ENCODE peak calls at places on chromosome X, in ten cellular contexts. H is PC-3; Z is endodermal cell; G is A549; P is aorta; N is K562; B is right atrium auricular region; D is heart right ventricle; S is CD8-positive, alpha-beta memory T cell; O is mesendoderm. F is an unnamed sample. For H3K4me1, the result is how much of the 10 kb centered on the place peaks cover.

GRCh38 chrX:46953597-46953996 is 41.4 kb downstream of the JADE3 start:
- DNase-seq in N (no peak), D (no peak), G (peak), H (no peak), S (no peak), P (no peak), Z (peak), O (peak), B (no peak), F (no peak)

GRCh38 chrX:31058284-31058683 is 13.6 kb downstream of the FTHL17 start:
- DNase-seq in G (no peak), S (no peak), O (no peak), B (no peak), D (no peak), N (no peak), P (no peak), H (no peak), Z (no peak), F (no peak)

GRCh38 chrX:39895228-39896110 is 202.3 kb downstream of the BCOR start:
- DNase-seq in Z (no peak), H (peak), S (no peak), G (peak), N (no peak), B (no peak), O (no peak), P (peak), D (no peak), F (no peak)

GRCh38 chrX:17814557-17814956 is 46.5 kb downstream of the RAI2 start:
- DNase-seq in N (no peak), G (no peak), P (no peak), O (no peak), D (no peak), B (no peak), S (no peak), H (peak), Z (no peak), F (no peak)

GRCh38 chrX:106950381-106950780 is 30.2 kb downstream of the CLDN2 start:
- DNase-seq in B (no peak), G (no peak), H (no peak), O (no peak), N (no peak), Z (no peak), P (no peak), S (no peak), D (no peak), F (no peak)

GRCh38 chrX:30712214-30712613 is 59.0 kb downstream of the GK start:
- DNase-seq in S (no peak), G (no peak), B (no peak), N (no peak), Z (no peak), P (no peak), O (no peak), D (no peak), H (no peak), F (no peak)

GRCh38 chrX:148995661-148996060 is 495.2 kb downstream of the AFF2 start:
- DNase-seq in H (no peak), D (no peak), Z (no peak), N (no peak), S (no peak), G (no peak), P (no peak), O (no peak), B (no peak), F (no peak)

GRCh38 chrX:1595711-1596060 is 4.3 kb downstream of the AKAP17A start:
- DNase-seq in H (no peak), O (no peak), S (no peak), Z (peak), D (no peak), G (no peak), B (no peak), P (no peak), N (no peak), F (no peak)

GRCh38 chrX:119622356-119623232 is 16.4 kb upstream of the NKRF start:
- DNase-seq in B (no peak), N (no peak), Z (no peak), S (no peak), O (no peak), H (no peak), G (no peak), P (peak), D (peak), F (peak)

DNA sequence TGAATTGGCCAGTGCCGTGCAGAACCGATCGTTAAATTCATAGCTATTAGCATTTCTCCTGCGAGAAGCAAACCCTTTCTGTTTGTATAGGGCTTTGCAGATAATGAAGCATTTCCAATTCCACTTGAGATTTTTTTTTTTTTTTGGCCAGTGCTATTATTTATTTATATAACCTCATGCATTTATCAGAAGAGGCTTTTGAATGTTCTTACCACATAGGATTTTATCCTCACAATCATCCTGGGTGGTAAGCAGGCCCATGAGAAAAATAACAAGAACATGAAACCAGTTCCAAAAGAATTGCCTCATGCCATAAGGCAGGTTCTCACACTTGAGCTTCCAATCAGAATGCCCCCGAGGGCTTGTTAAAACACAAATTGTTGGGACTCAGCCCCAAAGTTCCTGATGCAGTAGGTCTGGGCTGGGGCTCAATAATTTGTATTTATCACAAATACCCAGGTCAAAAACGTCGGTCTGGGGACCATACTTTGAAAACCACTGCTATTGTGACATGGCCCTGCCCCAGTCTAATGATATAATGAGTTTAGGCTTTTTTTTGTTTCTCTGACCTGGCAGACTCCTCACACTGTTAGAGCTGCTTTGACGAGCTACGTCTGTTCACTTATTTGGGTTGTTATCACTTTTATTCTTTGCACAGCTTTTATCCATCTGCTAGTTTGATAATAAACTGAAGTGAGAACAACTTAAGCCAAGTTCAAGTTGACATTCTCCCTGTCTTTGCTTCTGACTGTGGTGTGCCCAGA is 20.0 kb downstream of the SUPT20HL1 start:
- DNase-seq in B (no peak), D (no peak), S (no peak), P (no peak), N (no peak), O (no peak), H (no peak), Z (no peak), G (no peak), F (peak)
- H3K4me3 ChIP-seq in B (no peak), D (no peak), S (no peak), P (no peak), N (no peak), O (no peak), H (no peak), Z (no peak), G (no peak), F (no peak)

GRCh38 chrX:78313526-78313925 is 13.9 kb downstream of the CYSLTR1 start:
- DNase-seq in H (peak), P (no peak), S (no peak), N (no peak), D (no peak), O (no peak), G (no peak), B (no peak), Z (no peak), F (no peak)
- H3K27ac ChIP-seq in H (peak), P (no peak), S (no peak), N (no peak), D (no peak), O (no peak), G (no peak), B (no peak), Z (no peak), F (no peak)

DNA sequence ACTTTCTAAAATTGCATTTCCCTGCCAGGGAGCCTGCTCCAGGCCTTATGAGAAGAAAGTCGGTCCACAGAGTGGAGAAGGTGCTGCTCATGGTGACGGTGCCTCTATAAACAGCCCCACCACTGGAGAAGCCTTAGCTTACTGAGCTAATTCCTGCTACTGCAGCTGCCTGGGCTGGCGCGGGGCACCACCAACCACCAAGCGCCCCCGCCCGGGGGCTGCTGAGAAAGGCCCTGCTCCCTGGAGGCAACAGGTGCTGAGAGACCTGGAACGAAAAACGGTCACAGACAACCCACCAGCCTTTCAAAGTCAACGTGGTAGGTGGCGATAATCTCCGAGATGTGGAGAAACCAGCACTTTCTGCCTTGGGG is 2.9 kb downstream of the HCFC1 start:
- DNase-seq in P (peak), B (no peak), O (peak), H (peak), S (no peak), D (no peak), G (no peak), Z (no peak), N (no peak), F (peak)
- H3K4me1 ChIP-seq in P (under half), B (half or more), O (under half), H (under half), S (under half), D (under half), G (under half), Z (under half), N (half or more), F (under half)

GRCh38 chrX:136201601-136202000 is 49.6 kb downstream of the MAP7D3 start:
- DNase-seq in B (no peak), P (no peak), D (no peak), O (no peak), H (no peak), N (no peak), S (no peak), G (no peak), Z (no peak), F (no peak)
- H3K4me3 ChIP-seq in B (peak), P (peak), D (no peak), O (no peak), H (no peak), N (no peak), S (no peak), G (no peak), Z (no peak), F (no peak)

GRCh38 chrX:13597928-13598327 is 28.5 kb downstream of the EGFL6 start:
- DNase-seq in N (no peak), B (no peak), G (peak), O (no peak), S (no peak), Z (no peak), D (no peak), P (no peak), H (no peak), F (no peak)
- H3K27ac ChIP-seq in N (no peak), B (no peak), G (no peak), O (no peak), S (no peak), Z (no peak), D (no peak), P (no peak), H (no peak), F (no peak)

GRCh38 chrX:27391601-27392000 is 71.5 kb downstream of the PPP4R3C start:
- DNase-seq in O (no peak), N (no peak), P (no peak), S (no peak), B (no peak), Z (no peak), D (no peak), G (no peak), H (no peak), F (no peak)
- H3K4me1 ChIP-seq in O (under half), N (under half), P (under half), S (under half), B (under half), Z (under half), D (under half), G (under half), H (under half), F (under half)

GRCh38 chrX:72202792-72203401 is 21.3 kb downstream of the PIN4 start:
- DNase-seq in N (no peak), S (no peak), G (no peak), H (no peak), O (peak), B (no peak), P (no peak), Z (peak), D (no peak), F (no peak)
- H3K4me3 ChIP-seq in N (no peak), S (no peak), G (no peak), H (no peak), O (no peak), B (no peak), P (no peak), Z (no peak), D (no peak), F (no peak)

F was measured in SJCRH30.